ENCODE peak calls at places on chromosome 4, in seven cellular contexts. O, T, I, Z, R, A and Q are unnamed samples.

GRCh38 chr4:7610062-7610670 is 175.4 kb upstream of the PSAPL1 start:
- DNase-seq in O (no peak), T (no peak), I (no peak), Z (no peak), R (peak; percentile 40), A (no peak), Q (no peak)

GRCh38 chr4:37516057-37516775 is 170.0 kb downstream of the RELL1 start:
- DNase-seq in O (no peak), T (no peak), I (no peak), Z (no peak), R (no peak), A (no peak), Q (no peak)

GRCh38 chr4:109276482-109277095 is 25.9 kb downstream of the COL25A1 start:
- DNase-seq in O (no peak), T (no peak), I (no peak), Z (no peak), R (no peak), A (no peak), Q (no peak)

GRCh38 chr4:149997881-149998421 is 80.3 kb upstream of the DCLK2 start:
- DNase-seq in O (no peak), T (no peak), I (peak; percentile 63), Z (no peak), R (no peak), A (no peak), Q (no peak)

GRCh38 chr4:41141910-41142309 is 72.4 kb downstream of the APBB2 start:
- DNase-seq in O (no peak), T (no peak), I (no peak), Z (no peak), R (no peak), A (no peak), Q (no peak)

GRCh38 chr4:74098628-74098995 is 383 bp downstream of the CXCL2 start:
- DNase-seq in O (no peak), T (no peak), I (no peak), Z (no peak), R (peak; percentile 69), A (no peak), Q (peak; percentile 41)

GRCh38 chr4:139809207-139810157 is 143.9 kb downstream of the MGST2 start:
- DNase-seq in O (no peak), T (no peak), I (no peak), Z (no peak), R (no peak), A (no peak), Q (no peak)

GRCh38 chr4:37946503-37947179 is 13.6 kb upstream of the PTTG2 start:
- DNase-seq in O (no peak), T (no peak), I (no peak), Z (no peak), R (no peak), A (peak; percentile 23), Q (peak; percentile 62)

GRCh38 chr4:20764353-20764752 is 64.1 kb downstream of the PACRGL start:
- DNase-seq in O (no peak), T (no peak), I (no peak), Z (no peak), R (no peak), A (no peak), Q (no peak)

GRCh38 chr4:15893967-15894366 is 44.6 kb downstream of the FGFBP1 start:
- DNase-seq in O (no peak), T (no peak), I (no peak), Z (no peak), R (no peak), A (no peak), Q (no peak)

GRCh38 chr4:58050439-58050838 is 940.3 kb upstream of the IGFBP7 start:
- DNase-seq in O (no peak), T (no peak), I (no peak), Z (no peak), R (no peak), A (no peak), Q (no peak)

GRCh38 chr4:125316391-125316780 is 1.6 kb downstream of the FAT4 start:
- DNase-seq in O (no peak), T (peak; percentile 52), I (peak; percentile 26), Z (peak; percentile 41), R (no peak), A (peak; percentile 35), Q (peak; percentile 84)

GRCh38 chr4:53044651-53044960 is 182.5 kb downstream of the RASL11B start:
- DNase-seq in O (no peak), T (no peak), I (no peak), Z (no peak), R (no peak), A (no peak), Q (no peak)

GRCh38 chr4:110119880-110120279 is 78.5 kb downstream of the ELOVL6 start:
- DNase-seq in O (no peak), T (no peak), I (no peak), Z (no peak), R (no peak), A (no peak), Q (no peak)

GRCh38 chr4:185518069-185518468 is 17.2 kb downstream of the PDLIM3 start:
- DNase-seq in O (no peak), T (no peak), I (no peak), Z (no peak), R (no peak), A (no peak), Q (no peak)

GRCh38 chr4:128241425-128241913 is 46.1 kb downstream of the PGRMC2 start:
- DNase-seq in O (no peak), T (no peak), I (no peak), Z (no peak), R (no peak), A (peak; percentile 19), Q (no peak)

GRCh38 chr4:3290476-3290875 is 2.3 kb upstream of the RGS12 start:
- DNase-seq in O (no peak), T (no peak), I (peak; percentile 22), Z (peak; percentile 17), R (no peak), A (no peak), Q (no peak)

GRCh38 chr4:36242629-36243354 is 1.5 kb downstream of the ARAP2 start:
- DNase-seq in O (no peak), T (no peak), I (no peak), Z (no peak), R (no peak), A (no peak), Q (no peak)

GRCh38 chr4:170214101-170214500 is 124.3 kb upstream of the AADAT start:
- DNase-seq in O (no peak), T (no peak), I (no peak), Z (no peak), R (no peak), A (no peak), Q (no peak)
- H3K27ac ChIP-seq in O (no peak overlapping the region), T (no peak overlapping the region), I (no peak overlapping the region), Z (no peak overlapping the region), R (no peak overlapping the region), A (no peak overlapping the region), Q (no peak overlapping the region)

DNA sequence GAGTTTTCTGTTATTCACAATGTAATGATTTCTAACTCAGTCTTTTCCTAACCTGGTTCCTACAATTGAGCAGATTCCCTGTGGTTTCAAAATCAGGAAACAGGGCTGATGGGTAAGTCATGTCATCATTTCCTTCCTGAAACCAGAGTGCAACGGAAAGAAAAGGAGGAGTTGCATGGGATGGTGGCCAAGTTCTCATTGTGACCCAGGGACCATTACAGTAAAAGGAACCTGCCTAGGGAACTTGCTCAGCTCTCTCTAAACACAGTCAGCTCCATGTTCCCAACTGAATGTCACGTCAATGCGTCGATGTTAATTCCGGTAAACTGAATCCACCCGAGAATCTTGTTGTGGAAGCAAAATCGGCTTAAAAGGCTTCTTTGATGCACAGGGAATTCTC is 51.2 kb downstream of the LGI2 start:
- DNase-seq in O (no peak), T (peak; percentile 72), I (peak; percentile 38), Z (no peak), R (no peak), A (no peak), Q (peak; percentile 69)
- H3K4me3 ChIP-seq in O (no peak overlapping the region), T (no peak overlapping the region), I (no peak overlapping the region), Z (no peak overlapping the region), R (no peak overlapping the region), A (peak overlapping the region; percentile 59), Q (no peak overlapping the region)

GRCh38 chr4:78091534-78091933 is 34.4 kb downstream of the FRAS1 start:
- DNase-seq in O (no peak), T (no peak), I (no peak), Z (no peak), R (no peak), A (no peak), Q (no peak)

GRCh38 chr4:78092850-78093249 is 35.7 kb downstream of the FRAS1 start:
- DNase-seq in O (no peak), T (no peak), I (no peak), Z (no peak), R (no peak), A (no peak), Q (no peak)
- H3K27ac ChIP-seq in O (no peak overlapping the region), T (no peak overlapping the region), I (no peak overlapping the region), Z (no peak overlapping the region), R (no peak overlapping the region), A (no peak overlapping the region), Q (no peak overlapping the region)

GRCh38 chr4:118848901-118849300 is 13.0 kb upstream of the SEC24D start:
- DNase-seq in O (no peak), T (no peak), I (no peak), Z (no peak), R (no peak), A (no peak), Q (no peak)

GRCh38 chr4:118846981-118847380 is 11.1 kb upstream of the SEC24D start:
- DNase-seq in O (no peak), T (no peak), I (no peak), Z (no peak), R (no peak), A (no peak), Q (no peak)

GRCh38 chr4:118849867-118850812 is 14.2 kb upstream of the SEC24D start:
- DNase-seq in O (no peak), T (no peak), I (peak; percentile 40), Z (no peak), R (no peak), A (no peak), Q (no peak)

GRCh38 chr4:118848242-118848641 is 12.3 kb upstream of the SEC24D start:
- DNase-seq in O (no peak), T (no peak), I (no peak), Z (no peak), R (no peak), A (no peak), Q (no peak)

GRCh38 chr4:118850813-118851173 is 14.9 kb upstream of the SEC24D start:
- DNase-seq in O (no peak), T (no peak), I (no peak), Z (no peak), R (no peak), A (no peak), Q (no peak)
- H3K4me3 ChIP-seq in O (peak overlapping the region; percentile 76), T (peak overlapping the region; percentile 5), I (peak overlapping the region; percentile 15), Z (peak overlapping the region; percentile 44), R (no peak overlapping the region), A (peak overlapping the region; percentile 53), Q (peak overlapping the region; percentile 44)

GRCh38 chr4:66609014-66609413 is 936.3 kb downstream of the CENPC start:
- DNase-seq in O (no peak), T (no peak), I (no peak), Z (no peak), R (no peak), A (no peak), Q (no peak)
- H3K27ac ChIP-seq in O (no peak overlapping the region), T (no peak overlapping the region), I (no peak overlapping the region), Z (no peak overlapping the region), R (no peak overlapping the region), A (no peak overlapping the region), Q (no peak overlapping the region)

DNA sequence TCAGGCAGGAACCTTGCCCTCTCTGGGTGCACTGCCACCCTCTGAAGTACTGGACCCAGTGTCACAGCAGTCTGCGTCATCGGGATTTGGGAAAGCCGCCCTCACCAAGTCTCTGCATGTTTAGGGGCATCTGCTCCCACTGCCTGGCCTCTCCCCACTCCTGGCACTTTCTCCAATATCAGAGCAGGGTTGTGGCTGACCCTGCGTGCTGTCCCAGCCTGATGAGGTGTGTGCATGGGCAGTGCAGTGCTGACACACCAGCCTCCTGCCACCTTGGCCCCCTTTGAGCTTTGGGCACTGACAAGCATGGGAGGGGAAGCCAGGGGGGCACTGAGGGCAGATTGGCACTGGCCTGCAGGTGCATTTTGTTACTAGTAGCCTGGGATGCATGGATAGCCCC is 652.5 kb downstream of the GABRG1 start:
- DNase-seq in O (no peak), T (no peak), I (no peak), Z (no peak), R (no peak), A (no peak), Q (peak; percentile 35)
- H3K4me3 ChIP-seq in O (no peak overlapping the region), T (no peak overlapping the region), I (no peak overlapping the region), Z (no peak overlapping the region), R (no peak overlapping the region), A (no peak overlapping the region), Q (no peak overlapping the region)